ENCODE peak calls at places on chromosomes 11 and 22, in nine cellular contexts. T is A172; O is stimulated activated CD4-positive, alpha-beta T cell treated with anti-CD3 and anti-CD28 coated beads, Interleukin-2, amount 100 ng/mL, for 48 hours; U is stomach; P is activated naive CD4-positive, alpha-beta T cell treated with anti-CD3 and anti-CD28 coated beads, Interleukin-2, amount 10 ng/mL, durations not matched to agents 7 days and 5 days; M is adipocyte; W is activated CD4-positive, alpha-beta T cell treated with anti-CD3 and anti-CD28 coated beads for 24 hours; I is NCI-H1436; J is heart right ventricle. G is an unnamed sample.

GRCh38 chr11:35289821-35290220 is 129.5 kb downstream of the SLC1A2 start:
- DNase-seq in U (no peak), W (no peak), T (peak; percentile 64), P (no peak), I (no peak), J (no peak), O (no peak), M (peak; percentile 55), G (no peak)

GRCh38 chr11:13944801-13945505 is 17.6 kb upstream of the SPON1 start:
- DNase-seq in U (no peak), T (no peak), W (no peak), P (no peak), J (no peak), O (no peak), I (no peak), M (no peak), G (no peak)

GRCh38 chr11:119585038-119585666 is 143.8 kb downstream of the NECTIN1 start:
- DNase-seq in I (no peak), M (no peak), U (peak; percentile 48), W (no peak), O (no peak), T (no peak), J (no peak), P (no peak), G (peak; percentile 51)

GRCh38 chr11:78268516-78269410 is 80.0 kb downstream of the USP35 start:
- DNase-seq in P (no peak), T (no peak), U (no peak), J (peak; percentile 29), I (no peak), O (no peak), M (peak; percentile 59), W (no peak), G (no peak)

GRCh38 chr11:72642815-72643511 is 31.3 kb downstream of the PDE2A start:
- DNase-seq in I (peak; percentile 52), W (peak; percentile 50), U (peak; percentile 56), M (peak; percentile 75), O (peak; percentile 72), T (no peak), J (peak; percentile 73), P (peak; percentile 71), G (peak; percentile 60)

GRCh38 chr22:32617883-32618282 is 143.3 kb downstream of the FBXO7 start:
- DNase-seq in M (no peak), P (no peak), T (no peak), I (no peak), U (no peak), J (no peak), O (no peak), W (no peak), G (no peak)

GRCh38 chr11:66438504-66439466 is at the start of gene MRPL11:
- DNase-seq in T (peak; percentile 90), O (peak; percentile 83), P (peak; percentile 94), I (peak; percentile 91), J (peak; percentile 88), U (peak; percentile 90), W (peak; percentile 77), M (peak; percentile 97), G (peak; percentile 98)

GRCh38 chr11:109853156-109853776 is 239.9 kb upstream of the ZC3H12C start:
- DNase-seq in M (peak; percentile 81), P (no peak), I (peak; percentile 11), O (no peak), U (no peak), T (peak; percentile 19), J (no peak), W (no peak), G (no peak)

GRCh38 chr11:24855951-24856350 is 359.1 kb downstream of the LUZP2 start:
- DNase-seq in T (no peak), W (no peak), O (no peak), P (no peak), J (no peak), I (no peak), M (no peak), U (no peak), G (no peak)

GRCh38 chr11:110712643-110713468 is 619 bp upstream of the ARHGAP20 start:
- DNase-seq in I (no peak), J (no peak), O (no peak), U (no peak), M (peak; percentile 49), P (peak; percentile 18), W (no peak), T (no peak), G (no peak)

GRCh38 chr11:96126917-96127595 is 203.1 kb upstream of the MTMR2 start:
- DNase-seq in M (no peak), W (no peak), O (no peak), I (no peak), T (no peak), P (no peak), U (no peak), J (no peak), G (no peak)

GRCh38 chr22:35363571-35364086 is 17.3 kb upstream of the HMOX1 start:
- DNase-seq in O (no peak), U (no peak), I (no peak), W (no peak), P (no peak), J (no peak), T (no peak), M (no peak), G (no peak)

GRCh38 chr11:32341676-32342613 is 93.4 kb downstream of the WT1 start:
- DNase-seq in J (no peak), O (no peak), W (no peak), T (no peak), M (no peak), U (no peak), I (no peak), P (no peak), G (no peak)

GRCh38 chr11:43010042-43010441 is 301.8 kb upstream of the API5 start:
- DNase-seq in O (no peak), J (no peak), W (no peak), I (no peak), M (no peak), T (no peak), P (no peak), U (no peak), G (no peak)

GRCh38 chr11:103651341-103651998 is 385.0 kb upstream of the DDI1 start:
- DNase-seq in P (no peak), U (no peak), W (no peak), O (no peak), M (no peak), I (no peak), J (no peak), T (peak; percentile 60), G (no peak)

GRCh38 chr11:501683-502287 is 5.3 kb downstream of the RNH1 start:
- DNase-seq in P (no peak), I (no peak), W (no peak), T (no peak), J (no peak), M (no peak), U (no peak), O (no peak), G (no peak)

GRCh38 chr11:123696183-123696582 is 41.8 kb upstream of the SCN3B start:
- DNase-seq in O (no peak), J (no peak), M (peak; percentile 3), W (no peak), T (no peak), I (no peak), U (no peak), P (no peak), G (no peak)

GRCh38 chr22:44567846-44568493 is 69.9 kb upstream of the RTL6 start:
- DNase-seq in U (peak; percentile 57), M (peak; percentile 50), W (peak; percentile 15), I (no peak), P (peak; percentile 68), J (no peak), O (peak; percentile 26), T (peak; percentile 4), G (peak; percentile 59)

GRCh38 chr22:49294656-49295464 is 532.8 kb downstream of the BRD1 start:
- DNase-seq in U (peak; percentile 16), I (no peak), O (no peak), T (no peak), M (no peak), P (no peak), W (no peak), J (no peak), G (no peak)

GRCh38 chr11:27420722-27421572 is 51.6 kb downstream of the LGR4 start:
- DNase-seq in J (no peak), O (no peak), U (no peak), M (peak; percentile 27), T (no peak), I (no peak), P (no peak), W (no peak), G (no peak)

GRCh38 chr11:7522546-7522945 is 8.7 kb downstream of the PPFIBP2 start:
- DNase-seq in T (no peak), I (no peak), O (no peak), P (no peak), U (no peak), M (no peak), J (no peak), W (no peak), G (no peak)

GRCh38 chr22:48423481-48423901 is 1404.2 kb downstream of the BRD1 start:
- DNase-seq in O (no peak), J (no peak), M (peak; percentile 20), T (peak; percentile 19), P (no peak), W (no peak), I (no peak), U (no peak), G (no peak)

GRCh38 chr11:77146261-77147035 is 18.4 kb downstream of the MYO7A start:
- DNase-seq in I (no peak), P (no peak), U (no peak), M (no peak), J (peak; percentile 9), O (no peak), W (no peak), T (no peak), G (no peak)

GRCh38 chr22:21866821-21867527 is 471 bp downstream of the MAPK1 start:
- DNase-seq in W (no peak), T (no peak), U (peak; percentile 29), P (peak; percentile 47), I (no peak), M (peak; percentile 67), O (no peak), J (no peak), G (no peak)

GRCh38 chr11:116853461-116854073 is 16.1 kb upstream of the APOA1 start:
- DNase-seq in U (peak; percentile 53), T (peak; percentile 94), M (peak; percentile 52), O (peak; percentile 31), P (peak; percentile 73), J (no peak), W (peak; percentile 54), I (no peak), G (no peak)

GRCh38 chr22:42190274-42190673 is 59.7 kb upstream of the CYP2D6 start:
- DNase-seq in I (no peak), W (no peak), O (no peak), U (no peak), P (no peak), J (no peak), T (no peak), M (no peak), G (no peak)

GRCh38 chr11:65653229-65654225 is 9.2 kb downstream of the RELA start:
- DNase-seq in U (peak; percentile 77), O (no peak), T (no peak), M (no peak), I (no peak), W (no peak), J (no peak), P (no peak), G (no peak)

GRCh38 chr11:70473873-70474690 is 75.8 kb downstream of the CTTN start:
- DNase-seq in T (no peak), J (no peak), W (no peak), O (no peak), I (no peak), U (no peak), P (no peak), M (no peak), G (no peak)

GRCh38 chr11:57460756-57461749 is 725 bp downstream of the RTN4RL2 start:
- DNase-seq in P (peak; percentile 48), M (no peak), T (no peak), U (no peak), I (no peak), O (no peak), J (no peak), W (no peak), G (no peak)

GRCh38 chr11:107198490-107199007 is 180.3 kb upstream of the GUCY1A2 start:
- DNase-seq in J (no peak), M (no peak), T (no peak), P (no peak), W (no peak), U (no peak), I (no peak), O (no peak), G (no peak)

GRCh38 chr22:48940266-48940987 is 887.2 kb downstream of the BRD1 start:
- DNase-seq in U (peak; percentile 21), I (no peak), M (no peak), P (no peak), O (no peak), T (no peak), W (no peak), J (no peak), G (no peak)

G was measured in Caco-2.